ENCODE peak calls at places on chromosome 15, in six cellular contexts. D, G, H, S, L and E are unnamed samples.

GRCh38 chr15:36177590-36178281 is 401.7 kb upstream of the CDIN1 start:
- DNase-seq in H (no peak), L (no peak), S (no peak), D (no peak), G (no peak), E (no peak)

GRCh38 chr15:77529394-77530159 is 103.1 kb downstream of the LINGO1 start:
- DNase-seq in L (no peak), G (no peak), S (no peak), H (no peak), D (no peak), E (no peak)

GRCh38 chr15:59249816-59250215 is 43.2 kb downstream of the LDHAL6B start:
- DNase-seq in H (no peak), S (no peak), D (no peak), G (no peak), L (no peak), E (no peak)

GRCh38 chr15:79440355-79440908 is 8.3 kb downstream of the MINAR1 start:
- DNase-seq in H (no peak), S (no peak), D (no peak), L (no peak), G (no peak), E (no peak)

GRCh38 chr15:36468746-36469145 is 110.7 kb upstream of the CDIN1 start:
- DNase-seq in G (no peak), D (peak; percentile 53), H (peak; percentile 57), S (no peak), L (no peak), E (no peak)

GRCh38 chr15:37733628-37734027 is 200.8 kb upstream of the TMCO5A start:
- DNase-seq in S (no peak), D (no peak), G (no peak), L (no peak), H (no peak), E (no peak)

GRCh38 chr15:73287019-73287418 is 81.7 kb downstream of the HCN4 start:
- DNase-seq in L (no peak), H (no peak), G (no peak), D (no peak), S (no peak), E (no peak)

GRCh38 chr15:60519218-60519617 is 40.3 kb upstream of the ICE2 start:
- DNase-seq in L (no peak), H (no peak), G (no peak), S (no peak), D (peak; percentile 8), E (no peak)

GRCh38 chr15:49809894-49810594 is 189.2 kb downstream of the DTWD1 start:
- DNase-seq in S (no peak), L (no peak), G (no peak), H (peak; percentile 1), D (no peak), E (no peak)

GRCh38 chr15:49235446-49236207 is 65.6 kb downstream of the GALK2 start:
- DNase-seq in G (peak; percentile 4), S (peak; percentile 58), D (peak; percentile 75), H (peak; percentile 79), L (peak; percentile 69), E (peak; percentile 21)

GRCh38 chr15:58247803-58248503 is 109.8 kb downstream of the AQP9 start:
- DNase-seq in L (no peak), S (no peak), H (no peak), G (no peak), D (no peak), E (no peak)

GRCh38 chr15:56732135-56732880 is 1.0 kb downstream of the ZNF280D start:
- DNase-seq in L (no peak), G (no peak), D (peak; percentile 53), S (no peak), H (peak; percentile 48), E (no peak)

GRCh38 chr15:49988766-49989165 is 130.3 kb downstream of the ATP8B4 start:
- DNase-seq in S (no peak), L (no peak), G (no peak), D (no peak), H (no peak), E (no peak)

GRCh38 chr15:63086967-63087366 is 34.7 kb upstream of the LACTB start:
- DNase-seq in S (no peak), D (no peak), L (no peak), G (no peak), H (no peak), E (no peak)

GRCh38 chr15:89143503-89144162 is 55.4 kb downstream of the ABHD2 start:
- DNase-seq in H (no peak), G (no peak), S (no peak), L (no peak), D (peak; percentile 83), E (no peak)

GRCh38 chr15:29859981-29860745 is 37.9 kb upstream of the TJP1 start:
- DNase-seq in L (no peak), D (peak; percentile 82), G (no peak), S (peak; percentile 84), H (no peak), E (no peak)

GRCh38 chr15:38069506-38069905 is 135.1 kb downstream of the TMCO5A start:
- DNase-seq in S (peak; percentile 69), G (no peak), L (no peak), D (peak; percentile 88), H (peak; percentile 76), E (no peak)

GRCh38 chr15:98983333-98983732 is 24.3 kb downstream of the PGPEP1L start:
- DNase-seq in S (no peak), H (no peak), L (no peak), D (peak; percentile 65), G (no peak), E (no peak)

GRCh38 chr15:35980719-35981118 is 434.8 kb upstream of the DPH6 start:
- DNase-seq in S (no peak), G (no peak), L (no peak), D (peak; percentile 3), H (no peak), E (no peak)

GRCh38 chr15:80234883-80235282 is 17.1 kb downstream of the CTXND1 start:
- DNase-seq in D (peak; percentile 47), H (peak; percentile 45), G (peak; percentile 12), L (peak; percentile 62), S (peak; percentile 53), E (peak; percentile 16)

GRCh38 chr15:69997701-69998273 is 99.9 kb downstream of the TLE3 start:
- DNase-seq in H (peak; percentile 12), L (no peak), D (peak; percentile 5), S (no peak), G (no peak), E (no peak)

GRCh38 chr15:78394981-78395619 is 42.9 kb upstream of the IREB2 start:
- DNase-seq in S (no peak), D (no peak), H (peak; percentile 15), G (no peak), L (no peak), E (no peak)

GRCh38 chr15:97114900-97115763 is 784.6 kb downstream of the NR2F2 start:
- DNase-seq in L (no peak), S (no peak), H (no peak), G (no peak), D (no peak), E (no peak)

GRCh38 chr15:69491051-69491505 is 38.5 kb downstream of the RPLP1 start:
- DNase-seq in D (no peak), L (no peak), G (no peak), S (no peak), H (no peak), E (no peak)

GRCh38 chr15:93141373-93141790 is 52.4 kb upstream of the RGMA start:
- DNase-seq in D (no peak), S (no peak), G (peak; percentile 9), H (no peak), L (peak; percentile 42), E (no peak)

GRCh38 chr15:80242132-80242769 is 9.8 kb downstream of the CTXND1 start:
- DNase-seq in G (no peak), S (no peak), H (peak; percentile 59), L (peak; percentile 28), D (peak; percentile 58), E (no peak)

GRCh38 chr15:48582472-48583235 is 62.9 kb downstream of the FBN1 start:
- DNase-seq in D (no peak), L (no peak), G (no peak), S (peak; percentile 95), H (no peak), E (no peak)

GRCh38 chr15:39598958-39599845 is 18.3 kb downstream of the THBS1 start:
- DNase-seq in S (no peak), G (no peak), H (no peak), D (peak; percentile 42), L (no peak), E (no peak)

GRCh38 chr15:89876736-89877135 is 17.1 kb downstream of the AP3S2 start:
- DNase-seq in H (no peak), L (no peak), S (no peak), D (no peak), G (no peak), E (no peak)

GRCh38 chr15:74136584-74137543 is 6.5 kb downstream of the ISLR2 start:
- DNase-seq in G (no peak), S (no peak), D (no peak), H (no peak), L (no peak), E (no peak)